ENCODE peak calls at places on chromosomes 13 and 19, in nine cellular contexts. Z is DND-41, F is heart left ventricle, H is BE2C, N is astrocyte, O is breast epithelium, Q is upper lobe of left lung, E is fibroblast of lung, I is cardiac muscle cell. W is an unnamed sample.

GRCh38 chr19:43798546-43799409 is 3.5 kb downstream of the LYPD5 start:
- DNase-seq in Z (no peak), F (no peak), H (no peak), N (no peak), O (peak; percentile 80), Q (peak; percentile 89), E (peak; percentile 42), I (peak; percentile 7), W (no peak)

GRCh38 chr19:30799854-30800755 is 427.9 kb downstream of the ZNF536 start:
- DNase-seq in Z (peak; percentile 6), F (peak; percentile 54), H (peak; percentile 59), N (no peak), O (no peak), Q (peak; percentile 36), E (no peak), I (peak; percentile 75), W (peak; percentile 34)

GRCh38 chr19:58536852-58537798 is 6.7 kb upstream of the TRIM28 start:
- DNase-seq in Z (no peak), F (no peak), H (no peak), N (no peak), O (no peak), Q (no peak), E (no peak), I (no peak), W (no peak)

GRCh38 chr19:1279782-1280341 is 4.5 kb downstream of the FAM174C start:
- DNase-seq in Z (peak; percentile 81), F (peak; percentile 80), H (peak; percentile 88), N (peak; percentile 42), O (peak; percentile 72), Q (peak; percentile 94), E (peak; percentile 63), I (peak; percentile 87), W (peak; percentile 80)

GRCh38 chr13:20064128-20064527 is 96.7 kb downstream of the GJA3 start:
- DNase-seq in Z (no peak), F (no peak), H (no peak), N (peak; percentile 60), O (no peak), Q (no peak), E (peak; percentile 65), I (no peak), W (no peak)

GRCh38 chr19:14772995-14773394 is 5.4 kb downstream of the ADGRE2 start:
- DNase-seq in Z (no peak), F (no peak), H (no peak), N (no peak), O (no peak), Q (no peak), E (no peak), I (no peak), W (no peak)

GRCh38 chr13:34358811-34359513 is 541.0 kb downstream of the RFC3 start:
- DNase-seq in Z (no peak), F (no peak), H (no peak), N (peak; percentile 95), O (no peak), Q (no peak), E (peak; percentile 95), I (no peak), W (no peak)

GRCh38 chr13:98570929-98571372 is 6.0 kb downstream of the STK24 start:
- DNase-seq in Z (peak; percentile 56), F (peak; percentile 31), H (no peak), N (peak; percentile 34), O (no peak), Q (no peak), E (peak; percentile 45), I (no peak), W (no peak)

GRCh38 chr19:52527954-52528326 is 472 bp downstream of the ZNF808 start:
- DNase-seq in Z (peak; percentile 20), F (peak; percentile 31), H (peak; percentile 13), N (no peak), O (no peak), Q (peak; percentile 77), E (peak; percentile 2), I (peak; percentile 23), W (no peak)

GRCh38 chr19:50640368-50640767 is 687 bp upstream of the SYT3 start:
- DNase-seq in Z (no peak), F (no peak), H (no peak), N (no peak), O (no peak), Q (no peak), E (no peak), I (no peak), W (no peak)

GRCh38 chr13:113650275-113650674 is 7.7 kb downstream of the ATP4B start:
- DNase-seq in Z (no peak), F (no peak), H (peak; percentile 6), N (no peak), O (no peak), Q (peak; percentile 80), E (no peak), I (no peak), W (no peak)

GRCh38 chr19:38650180-38650775 is 2.8 kb downstream of the ACTN4 start:
- DNase-seq in Z (no peak), F (no peak), H (no peak), N (no peak), O (no peak), Q (no peak), E (no peak), I (no peak), W (no peak)

GRCh38 chr19:40231544-40232424 is 5.3 kb upstream of the CCNP start:
- DNase-seq in Z (no peak), F (peak; percentile 61), H (no peak), N (no peak), O (no peak), Q (peak; percentile 71), E (no peak), I (peak; percentile 56), W (no peak)

GRCh38 chr13:102978168-102978567 is 88.0 kb downstream of the SLC10A2 start:
- DNase-seq in Z (no peak), F (no peak), H (no peak), N (no peak), O (no peak), Q (no peak), E (no peak), I (no peak), W (no peak)

GRCh38 chr19:55350620-55351315 is 3.8 kb downstream of the COX6B2 start:
- DNase-seq in Z (no peak), F (no peak), H (no peak), N (no peak), O (no peak), Q (no peak), E (no peak), I (no peak), W (no peak)

GRCh38 chr13:50979187-50979586 is 69.6 kb downstream of the RNASEH2B start:
- DNase-seq in Z (no peak), F (no peak), H (no peak), N (no peak), O (no peak), Q (no peak), E (no peak), I (no peak), W (no peak)

DNA sequence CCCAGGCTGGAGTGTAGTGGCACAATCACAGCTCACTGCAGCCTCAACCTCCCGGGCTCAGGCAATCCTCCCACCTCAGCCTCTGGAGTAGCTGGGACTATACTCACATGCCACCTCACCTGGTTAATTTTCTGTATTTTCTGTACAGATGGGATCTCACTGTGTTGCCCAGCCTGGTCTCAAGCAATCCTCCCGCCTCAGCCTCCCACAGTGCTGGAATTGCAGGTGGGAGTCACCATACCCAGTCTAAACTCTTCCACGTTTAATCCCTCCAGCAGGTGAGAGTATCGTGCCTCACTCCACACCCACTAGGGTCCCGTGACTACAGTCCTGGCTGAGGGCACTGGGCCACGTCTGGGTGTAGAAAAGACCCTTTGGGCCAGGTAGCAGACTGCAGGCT is 16.5 kb downstream of the BCAT2 start:
- DNase-seq in Z (no peak), F (no peak), H (no peak), N (no peak), O (no peak), Q (no peak), E (no peak), I (no peak), W (no peak)
- TF ChIP-seq CTCF in Z (no peak), F (no peak), H (no peak), N (no peak), O (no peak), Q (no peak), E (no peak), I (no peak), W (no peak)

DNA sequence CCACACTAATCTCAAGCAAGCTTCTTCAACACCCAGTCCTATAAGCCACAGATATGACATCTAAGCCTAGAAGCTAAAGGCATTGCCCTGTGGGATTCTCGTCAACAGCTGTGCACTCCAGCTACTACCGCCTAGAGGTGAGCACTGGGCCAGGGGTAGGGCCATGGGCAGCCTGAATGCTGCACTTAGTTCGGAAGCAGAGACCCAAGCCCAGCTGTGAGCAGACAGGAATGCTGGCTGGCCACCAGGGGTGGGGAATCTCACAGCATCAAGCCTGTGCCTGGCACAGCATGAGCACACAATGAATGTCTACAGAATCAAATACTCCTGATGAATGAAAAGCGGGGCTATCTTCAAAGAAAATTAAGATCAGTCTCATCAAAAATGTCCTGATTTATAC is 167.5 kb upstream of the UBL3 start:
- DNase-seq in Z (no peak), F (no peak), H (peak; percentile 14), N (no peak), O (no peak), Q (no peak), E (no peak), I (peak; percentile 49), W (no peak)
- H3K4me3 ChIP-seq in Z (no peak overlapping the region), F (no peak overlapping the region), H (no peak overlapping the region), N (no peak overlapping the region), O (no peak overlapping the region), Q (no peak overlapping the region), E (no peak overlapping the region), I (no peak overlapping the region), W (no peak overlapping the region)

GRCh38 chr19:18416778-18417249 is 2.4 kb upstream of the SSBP4 start:
- DNase-seq in Z (peak; percentile 86), F (peak; percentile 94), H (peak; percentile 89), N (peak; percentile 70), O (peak; percentile 83), Q (peak; percentile 95), E (peak; percentile 83), I (peak; percentile 89), W (peak; percentile 92)
- H3K4me1 ChIP-seq in Z (peaks cover 73% of the 10 kb centered on the region), F (peaks cover 28% of the 10 kb centered on the region), H (peaks cover 22% of the 10 kb centered on the region), N (peaks cover 54% of the 10 kb centered on the region), O (peaks cover 34% of the 10 kb centered on the region), Q (peaks cover 61% of the 10 kb centered on the region), E (peaks cover 41% of the 10 kb centered on the region), I (peaks cover 13% of the 10 kb centered on the region), W (peaks cover 71% of the 10 kb centered on the region)

GRCh38 chr13:76043882-76044281 is 407.8 kb downstream of the LMO7 start:
- DNase-seq in Z (no peak), F (no peak), H (no peak), N (no peak), O (no peak), Q (no peak), E (no peak), I (no peak), W (no peak)

GRCh38 chr13:76036176-76036575 is 400.0 kb downstream of the LMO7 start:
- DNase-seq in Z (no peak), F (no peak), H (no peak), N (no peak), O (no peak), Q (no peak), E (no peak), I (no peak), W (no peak)

GRCh38 chr13:76035711-76036110 is 399.6 kb downstream of the LMO7 start:
- DNase-seq in Z (no peak), F (no peak), H (no peak), N (no peak), O (no peak), Q (no peak), E (peak; percentile 5), I (no peak), W (no peak)

GRCh38 chr13:76038920-76039716 is 403.0 kb downstream of the LMO7 start:
- DNase-seq in Z (no peak), F (no peak), H (no peak), N (no peak), O (no peak), Q (no peak), E (no peak), I (peak; percentile 14), W (no peak)
- TF ChIP-seq CTCF in Z (no peak), F (no peak), H (no peak), N (no peak), O (no peak), Q (no peak), E (no peak), I (no peak), W (peak; percentile 13)

W was measured in heart right ventricle.